ENCODE peak calls at places on chromosomes 5 and 9, in five cellular contexts. One of them, this sample, is unnamed.

GRCh38 chr5:156920042-156920860 is 42.8 kb downstream of the TIMD4 start:
- DNase-seq in kidney epithelial cell: peak
- DNase-seq in suprapubic skin: no peak
- DNase-seq in NCI-H1930: no peak
- DNase-seq in ureter: no peak
- DNase-seq in this sample: no peak

GRCh38 chr9:18768951-18769622 is 263.9 kb downstream of the SAXO1 start:
- DNase-seq in suprapubic skin: no peak
- DNase-seq in ureter: no peak
- DNase-seq in NCI-H1930: no peak
- DNase-seq in kidney epithelial cell: no peak
- DNase-seq in this sample: no peak

GRCh38 chr9:88927510-88927909 is 63.8 kb upstream of the S1PR3 start:
- DNase-seq in suprapubic skin: no peak
- DNase-seq in ureter: no peak
- DNase-seq in NCI-H1930: no peak
- DNase-seq in kidney epithelial cell: no peak
- DNase-seq in this sample: no peak

GRCh38 chr5:57298985-57299491 is 125.2 kb downstream of the GPBP1 start:
- DNase-seq in kidney epithelial cell: peak
- DNase-seq in NCI-H1930: no peak
- DNase-seq in ureter: peak
- DNase-seq in suprapubic skin: no peak
- DNase-seq in this sample: peak

GRCh38 chr5:122076023-122076422 is 2.0 kb downstream of the LOX start:
- DNase-seq in suprapubic skin: no peak
- DNase-seq in NCI-H1930: no peak
- DNase-seq in kidney epithelial cell: no peak
- DNase-seq in ureter: no peak
- DNase-seq in this sample: no peak

GRCh38 chr5:91049800-91050199 is 333.3 kb downstream of the ARRDC3 start:
- DNase-seq in NCI-H1930: no peak
- DNase-seq in kidney epithelial cell: peak
- DNase-seq in ureter: no peak
- DNase-seq in suprapubic skin: no peak
- DNase-seq in this sample: no peak

GRCh38 chr9:137127301-137128157 is 11.4 kb upstream of the GRIN1 start:
- DNase-seq in suprapubic skin: no peak
- DNase-seq in NCI-H1930: no peak
- DNase-seq in ureter: no peak
- DNase-seq in kidney epithelial cell: no peak
- DNase-seq in this sample: no peak

GRCh38 chr9:14021871-14022525 is 291.9 kb downstream of the NFIB start:
- DNase-seq in NCI-H1930: no peak
- DNase-seq in ureter: no peak
- DNase-seq in suprapubic skin: no peak
- DNase-seq in kidney epithelial cell: no peak
- DNase-seq in this sample: no peak

GRCh38 chr5:105952875-105953274 is 1717.9 kb downstream of the EFNA5 start:
- DNase-seq in kidney epithelial cell: no peak
- DNase-seq in ureter: no peak
- DNase-seq in NCI-H1930: peak
- DNase-seq in suprapubic skin: no peak
- DNase-seq in this sample: no peak

GRCh38 chr5:159120446-159120845 is 20.7 kb upstream of the EBF1 start:
- DNase-seq in kidney epithelial cell: no peak
- DNase-seq in NCI-H1930: no peak
- DNase-seq in ureter: no peak
- DNase-seq in suprapubic skin: no peak
- DNase-seq in this sample: no peak

GRCh38 chr9:124280176-124280691 is 22.5 kb downstream of the NEK6 start:
- DNase-seq in NCI-H1930: no peak
- DNase-seq in suprapubic skin: no peak
- DNase-seq in kidney epithelial cell: peak
- DNase-seq in ureter: peak
- DNase-seq in this sample: no peak

GRCh38 chr9:7028591-7028990 is 270.8 kb downstream of the KDM4C start:
- DNase-seq in kidney epithelial cell: peak
- DNase-seq in NCI-H1930: no peak
- DNase-seq in suprapubic skin: no peak
- DNase-seq in ureter: no peak
- DNase-seq in this sample: no peak

GRCh38 chr5:137498301-137498735 is 808 bp downstream of the SPOCK1 start:
- DNase-seq in kidney epithelial cell: no peak
- DNase-seq in ureter: no peak
- DNase-seq in suprapubic skin: peak
- DNase-seq in NCI-H1930: no peak
- DNase-seq in this sample: no peak

GRCh38 chr9:33433871-33434270 is 13.5 kb downstream of the AQP3 start:
- DNase-seq in suprapubic skin: no peak
- DNase-seq in kidney epithelial cell: no peak
- DNase-seq in ureter: no peak
- DNase-seq in NCI-H1930: no peak
- DNase-seq in this sample: no peak

GRCh38 chr5:21212026-21212425 is 1224.0 kb upstream of the CDH18 start:
- DNase-seq in suprapubic skin: no peak
- DNase-seq in ureter: no peak
- DNase-seq in NCI-H1930: no peak
- DNase-seq in kidney epithelial cell: no peak
- DNase-seq in this sample: no peak

GRCh38 chr9:38626006-38626405 is 5.6 kb upstream of the ANKRD18A start:
- DNase-seq in ureter: no peak
- DNase-seq in suprapubic skin: no peak
- DNase-seq in kidney epithelial cell: no peak
- DNase-seq in NCI-H1930: no peak
- DNase-seq in this sample: no peak

GRCh38 chr5:103428411-103428871 is 134.1 kb downstream of the NUDT12 start:
- DNase-seq in suprapubic skin: no peak
- DNase-seq in NCI-H1930: no peak
- DNase-seq in kidney epithelial cell: no peak
- DNase-seq in ureter: no peak
- DNase-seq in this sample: no peak

GRCh38 chr9:19231126-19232035 is 888 bp downstream of the DENND4C start:
- DNase-seq in suprapubic skin: peak
- DNase-seq in ureter: peak
- DNase-seq in NCI-H1930: no peak
- DNase-seq in kidney epithelial cell: no peak
- DNase-seq in this sample: no peak

GRCh38 chr9:36748322-36748899 is 175.7 kb downstream of the MELK start:
- DNase-seq in NCI-H1930: no peak
- DNase-seq in suprapubic skin: no peak
- DNase-seq in ureter: no peak
- DNase-seq in kidney epithelial cell: no peak
- DNase-seq in this sample: no peak

GRCh38 chr5:95955996-95956899 is 5.4 kb downstream of the ELL2 start:
- DNase-seq in suprapubic skin: no peak
- DNase-seq in kidney epithelial cell: no peak
- DNase-seq in ureter: no peak
- DNase-seq in NCI-H1930: no peak
- DNase-seq in this sample: no peak

GRCh38 chr9:121495976-121496375 is 3.7 kb downstream of the GGTA1 start:
- DNase-seq in NCI-H1930: no peak
- DNase-seq in kidney epithelial cell: no peak
- DNase-seq in ureter: no peak
- DNase-seq in suprapubic skin: no peak
- DNase-seq in this sample: no peak

GRCh38 chr9:92968081-92968480 is 20.8 kb downstream of the FGD3 start:
- DNase-seq in kidney epithelial cell: no peak
- DNase-seq in suprapubic skin: peak
- DNase-seq in NCI-H1930: no peak
- DNase-seq in ureter: no peak
- DNase-seq in this sample: no peak

GRCh38 chr5:110356687-110357086 is 369.8 kb downstream of the TMEM232 start:
- DNase-seq in suprapubic skin: no peak
- DNase-seq in kidney epithelial cell: no peak
- DNase-seq in NCI-H1930: no peak
- DNase-seq in ureter: no peak
- DNase-seq in this sample: no peak

GRCh38 chr5:32600057-32600622 is 14.8 kb downstream of the SUB1 start:
- DNase-seq in kidney epithelial cell: no peak
- DNase-seq in ureter: no peak
- DNase-seq in suprapubic skin: no peak
- DNase-seq in NCI-H1930: no peak
- DNase-seq in this sample: peak

GRCh38 chr5:75461679-75462078 is 49.8 kb downstream of the CERT1 start:
- DNase-seq in ureter: no peak
- DNase-seq in kidney epithelial cell: no peak
- DNase-seq in suprapubic skin: no peak
- DNase-seq in NCI-H1930: no peak
- DNase-seq in this sample: no peak

GRCh38 chr5:90558344-90559192 is at the start of gene ADGRV1:
- DNase-seq in suprapubic skin: no peak
- DNase-seq in ureter: no peak
- DNase-seq in kidney epithelial cell: peak
- DNase-seq in NCI-H1930: peak
- DNase-seq in this sample: no peak

GRCh38 chr5:77869115-77869798 is 93.1 kb upstream of the TBCA start:
- DNase-seq in kidney epithelial cell: no peak
- DNase-seq in suprapubic skin: no peak
- DNase-seq in NCI-H1930: peak
- DNase-seq in ureter: no peak
- DNase-seq in this sample: no peak

GRCh38 chr5:124747770-124748686 is 1.6 kb upstream of the ZNF608 start:
- DNase-seq in suprapubic skin: no peak
- DNase-seq in ureter: no peak
- DNase-seq in NCI-H1930: no peak
- DNase-seq in kidney epithelial cell: no peak
- DNase-seq in this sample: peak

GRCh38 chr5:114249838-114250237 is 112.0 kb upstream of the KCNN2 start:
- DNase-seq in NCI-H1930: no peak
- DNase-seq in suprapubic skin: no peak
- DNase-seq in kidney epithelial cell: no peak
- DNase-seq in ureter: no peak
- DNase-seq in this sample: no peak

GRCh38 chr5:65203746-65204145 is 278.0 kb downstream of the ADAMTS6 start:
- DNase-seq in NCI-H1930: no peak
- DNase-seq in ureter: no peak
- DNase-seq in kidney epithelial cell: peak
- DNase-seq in suprapubic skin: no peak
- DNase-seq in this sample: no peak

GRCh38 chr5:54778783-54779182 is 206.6 kb downstream of the ESM1 start:
- DNase-seq in suprapubic skin: no peak
- DNase-seq in ureter: no peak
- DNase-seq in kidney epithelial cell: no peak
- DNase-seq in NCI-H1930: no peak
- DNase-seq in this sample: no peak

GRCh38 chr9:69279084-69279729 is 45.8 kb upstream of the ENTREP1 start:
- DNase-seq in suprapubic skin: no peak
- DNase-seq in ureter: no peak
- DNase-seq in kidney epithelial cell: no peak
- DNase-seq in NCI-H1930: no peak
- DNase-seq in this sample: no peak

This sample was measured in glomerular endothelial cell.